ENCODE peak calls at places on chromosomes 11 and 22, in six cellular contexts. J, D, I, N, B and P are unnamed samples.

GRCh38 chr11:118359295-118359958 is at the start of gene UBE4A:
- DNase-seq in N (peak), B (peak), J (peak), D (peak), I (peak), P (peak)

GRCh38 chr11:66878554-66878953 is 21.7 kb downstream of the LRFN4 start:
- DNase-seq in I (no peak), J (no peak), D (no peak), N (peak), B (no peak), P (no peak)

GRCh38 chr11:79419120-79419519 is 21.7 kb downstream of the TENM4 start:
- DNase-seq in J (no peak), D (peak), B (no peak), N (peak), I (no peak), P (peak)

GRCh38 chr11:105825141-105825540 is 196.9 kb downstream of the MSANTD4 start:
- DNase-seq in D (no peak), J (no peak), I (no peak), N (no peak), B (no peak), P (no peak)

GRCh38 chr11:10298342-10298741 is 4.3 kb upstream of the SBF2 start:
- DNase-seq in N (peak), I (no peak), J (no peak), D (peak), B (no peak), P (no peak)

GRCh38 chr11:2536440-2536989 is 91.7 kb downstream of the KCNQ1 start:
- DNase-seq in N (no peak), I (no peak), D (no peak), B (no peak), J (no peak), P (no peak)

GRCh38 chr11:66333220-66333877 is 2.9 kb downstream of the RIN1 start:
- DNase-seq in N (no peak), J (no peak), B (no peak), D (no peak), I (no peak), P (no peak)

GRCh38 chr11:124945826-124946225 is 8.2 kb upstream of the CCDC15 start:
- DNase-seq in I (no peak), D (no peak), B (no peak), J (no peak), N (no peak), P (no peak)

GRCh38 chr11:9787260-9787659 is 123.4 kb downstream of the SWAP70 start:
- DNase-seq in N (no peak), I (no peak), J (no peak), B (no peak), D (no peak), P (no peak)

GRCh38 chr22:47043835-47044721 is 281.6 kb downstream of the TBC1D22A start:
- DNase-seq in D (peak), B (peak), J (no peak), I (no peak), N (peak), P (peak)

GRCh38 chr22:50425179-50425916 is 49.5 kb downstream of the SBF1 start:
- DNase-seq in I (no peak), B (no peak), J (no peak), N (no peak), D (no peak), P (no peak)

GRCh38 chr11:126502982-126503381 is 147.5 kb downstream of the ST3GAL4 start:
- DNase-seq in N (no peak), D (no peak), J (no peak), I (no peak), B (no peak), P (no peak)

GRCh38 chr11:115430345-115430744 is 73.9 kb downstream of the CADM1 start:
- DNase-seq in B (no peak), J (no peak), I (no peak), N (no peak), D (no peak), P (no peak)

GRCh38 chr11:125679837-125680236 is 810 bp downstream of the ACRV1 start:
- DNase-seq in I (no peak), D (no peak), B (no peak), J (no peak), N (no peak), P (no peak)

GRCh38 chr11:6812391-6813005 is 13.0 kb upstream of the OR6A2 start:
- DNase-seq in J (peak), I (no peak), B (peak), D (peak), N (peak), P (peak)

GRCh38 chr11:103998826-103999390 is 37.5 kb upstream of the DDI1 start:
- DNase-seq in I (no peak), N (no peak), D (no peak), J (no peak), B (no peak), P (no peak)

GRCh38 chr11:110565344-110565684 is 135.6 kb downstream of the FDX1 start:
- DNase-seq in I (no peak), N (peak), B (peak), J (no peak), D (peak), P (peak)

GRCh38 chr11:48165426-48165825 is 51.2 kb upstream of the OR4B1 start:
- DNase-seq in J (no peak), N (no peak), B (no peak), D (no peak), I (no peak), P (no peak)

GRCh38 chr22:36286096-36286957 is 33.4 kb downstream of the APOL1 start:
- DNase-seq in I (peak), N (peak), D (peak), B (peak), J (peak), P (peak)

GRCh38 chr11:29343465-29344333 is 673.1 kb downstream of the KCNA4 start:
- DNase-seq in D (peak), N (peak), J (peak), I (no peak), B (peak), P (peak)

GRCh38 chr11:66072518-66072917 is 2.4 kb downstream of the PACS1 start:
- DNase-seq in B (no peak), N (no peak), J (no peak), D (no peak), I (no peak), P (no peak)

GRCh38 chr22:44143596-44143995 is 37.1 kb upstream of the PARVG start:
- DNase-seq in D (no peak), I (no peak), B (no peak), J (no peak), N (no peak), P (no peak)

GRCh38 chr11:65321828-65322495 is 7.3 kb downstream of the CDC42EP2 start:
- DNase-seq in B (no peak), D (no peak), N (no peak), J (no peak), I (no peak), P (no peak)

GRCh38 chr11:66136752-66137123 is 66.7 kb downstream of the PACS1 start:
- DNase-seq in N (peak), I (no peak), J (no peak), B (no peak), D (peak), P (no peak)

GRCh38 chr22:35612903-35613302 is 4.2 kb downstream of the MB start:
- DNase-seq in I (no peak), J (no peak), N (no peak), B (no peak), D (no peak), P (no peak)

GRCh38 chr11:129995163-129995562 is 7.5 kb downstream of the PRDM10 start:
- DNase-seq in N (no peak), J (no peak), I (no peak), B (no peak), D (no peak), P (no peak)

GRCh38 chr11:12397953-12398352 is 20.6 kb downstream of the PARVA start:
- DNase-seq in N (peak), J (no peak), I (no peak), B (no peak), D (peak), P (no peak)

GRCh38 chr22:26477341-26477731 is 6.2 kb downstream of the HPS4 start:
- DNase-seq in J (no peak), I (no peak), D (peak), B (no peak), N (no peak), P (no peak)

GRCh38 chr11:12225046-12225739 is 114.8 kb downstream of the MICAL2 start:
- DNase-seq in N (no peak), D (no peak), J (no peak), I (no peak), B (no peak), P (no peak)

GRCh38 chr22:32389685-32390084 is 22.4 kb downstream of the RTCB start:
- DNase-seq in D (peak), J (no peak), N (peak), B (no peak), I (no peak), P (no peak)

GRCh38 chr11:15769203-15769602 is 587.1 kb downstream of the SOX6 start:
- DNase-seq in B (no peak), D (no peak), J (no peak), I (no peak), N (no peak), P (peak)

GRCh38 chr11:68683952-68684384 is 376 bp upstream of the GAL start:
- DNase-seq in I (no peak), D (no peak), N (no peak), J (no peak), B (no peak), P (no peak)

GRCh38 chr11:68685656-68686380 is 1.5 kb downstream of the GAL start:
- DNase-seq in D (no peak), I (no peak), B (no peak), J (no peak), N (no peak), P (no peak)

GRCh38 chr11:68682531-68682931 is 1.8 kb upstream of the GAL start:
- DNase-seq in I (no peak), B (no peak), D (no peak), J (no peak), N (peak), P (no peak)

GRCh38 chr11:68684385-68685356 is at the start of gene GAL:
- DNase-seq in N (no peak), I (no peak), J (no peak), D (peak), B (peak), P (peak)

DNA sequence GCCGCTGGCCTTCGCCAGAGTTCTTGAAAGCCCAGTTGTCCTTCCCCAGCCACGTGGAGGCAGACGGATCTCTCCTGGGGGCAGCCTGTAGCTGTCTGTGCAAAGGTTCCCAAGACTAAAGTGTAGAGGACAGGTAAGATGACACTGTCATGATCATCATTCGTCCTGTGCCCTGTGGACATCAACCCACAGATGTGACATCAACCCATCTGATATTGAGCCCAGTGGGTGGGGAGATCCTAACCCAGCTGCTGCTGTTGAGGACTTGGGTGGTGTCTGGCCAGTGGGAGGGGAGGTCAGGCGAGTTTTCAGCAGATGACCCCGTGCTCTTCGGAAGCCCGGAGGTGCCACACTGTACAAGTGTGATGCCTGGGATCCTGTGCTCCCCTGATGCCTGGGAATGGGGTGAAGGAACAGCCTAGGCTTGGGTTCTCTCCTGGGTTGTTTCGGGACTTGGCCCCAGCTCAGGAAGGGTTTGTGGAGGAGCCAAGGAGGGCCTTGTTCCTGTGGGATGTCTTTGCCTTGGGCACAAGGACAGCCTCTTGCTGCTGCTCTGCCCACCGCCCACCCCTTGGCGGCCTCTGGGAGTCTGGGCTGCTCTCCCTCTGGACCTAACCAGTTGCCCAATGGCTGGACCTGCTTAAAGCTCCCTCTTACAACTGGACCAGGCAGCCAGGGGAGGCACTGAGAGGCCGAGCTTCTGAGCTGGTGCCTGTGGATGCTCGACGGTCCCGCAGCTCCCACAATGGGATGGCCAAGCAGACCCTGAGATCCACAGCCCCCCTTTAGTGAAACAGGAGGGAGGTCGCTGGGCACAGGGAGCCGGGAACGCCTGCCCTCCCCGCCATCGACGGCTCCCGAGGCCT is 1.0 kb upstream of the GAL start:
- DNase-seq in N (no peak), B (peak), J (no peak), D (no peak), I (no peak), P (no peak)
- H2BK120ac ChIP-seq in N (no peak), B (no peak), J (peak), D (no peak), I (peak), P (no peak)

DNA sequence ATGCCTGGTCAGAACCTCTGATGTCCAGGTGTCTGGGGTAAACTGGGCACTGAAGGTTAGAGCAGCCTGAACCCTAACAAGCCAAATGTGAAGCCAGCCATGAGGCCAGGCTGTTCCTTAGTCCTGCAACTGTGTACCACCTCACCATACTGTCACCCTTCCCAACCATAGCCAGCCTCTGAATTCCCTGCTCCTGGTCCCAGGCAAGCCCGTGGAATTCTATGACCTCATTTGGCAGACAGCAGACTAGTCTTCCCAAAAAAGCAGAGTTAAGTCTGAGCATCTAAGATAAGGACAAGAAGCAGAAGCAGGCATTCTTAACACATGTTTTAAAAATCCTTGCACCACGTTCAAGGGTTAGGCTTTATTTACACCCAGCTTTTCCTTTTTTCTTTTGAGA is 134.8 kb downstream of the C11orf58 start:
- DNase-seq in I (no peak), J (no peak), D (peak), B (no peak), N (no peak), P (no peak)
- H3K14ac ChIP-seq in I (no peak), J (no peak), D (no peak), B (no peak), N (no peak), P (peak)

DNA sequence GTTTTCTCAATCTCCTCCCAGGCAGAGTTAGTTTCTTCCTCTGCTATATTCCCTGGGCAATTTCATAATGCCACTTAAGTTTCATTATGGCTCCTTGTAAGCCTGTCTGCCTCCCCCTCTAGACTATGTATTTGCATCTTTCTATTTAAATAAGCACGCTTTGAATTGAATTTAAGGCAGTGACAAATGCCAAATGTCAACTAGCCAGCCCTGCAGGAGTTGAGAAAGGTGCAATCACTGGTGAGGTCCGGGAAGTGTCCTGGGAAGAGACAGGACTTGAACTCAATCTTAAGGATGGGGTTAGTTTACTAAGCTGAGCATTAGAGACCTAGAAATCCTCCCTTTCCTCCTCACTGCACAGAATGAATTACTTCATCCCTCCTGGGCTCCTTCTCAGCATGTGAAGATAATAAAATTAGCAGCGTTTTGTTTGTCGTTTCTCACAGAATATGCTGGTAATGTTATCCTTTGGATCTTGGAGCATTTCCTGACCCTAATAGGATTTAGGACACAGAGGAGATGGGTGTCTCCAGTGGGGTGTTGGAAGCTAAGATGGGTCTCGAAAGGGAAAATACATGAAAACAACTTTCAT is 1.6 kb downstream of the TCP11L1 start:
- DNase-seq in D (no peak), B (no peak), N (no peak), J (no peak), I (no peak), P (no peak)
- H2BK120ac ChIP-seq in D (no peak), B (no peak), N (no peak), J (no peak), I (no peak), P (no peak)

DNA sequence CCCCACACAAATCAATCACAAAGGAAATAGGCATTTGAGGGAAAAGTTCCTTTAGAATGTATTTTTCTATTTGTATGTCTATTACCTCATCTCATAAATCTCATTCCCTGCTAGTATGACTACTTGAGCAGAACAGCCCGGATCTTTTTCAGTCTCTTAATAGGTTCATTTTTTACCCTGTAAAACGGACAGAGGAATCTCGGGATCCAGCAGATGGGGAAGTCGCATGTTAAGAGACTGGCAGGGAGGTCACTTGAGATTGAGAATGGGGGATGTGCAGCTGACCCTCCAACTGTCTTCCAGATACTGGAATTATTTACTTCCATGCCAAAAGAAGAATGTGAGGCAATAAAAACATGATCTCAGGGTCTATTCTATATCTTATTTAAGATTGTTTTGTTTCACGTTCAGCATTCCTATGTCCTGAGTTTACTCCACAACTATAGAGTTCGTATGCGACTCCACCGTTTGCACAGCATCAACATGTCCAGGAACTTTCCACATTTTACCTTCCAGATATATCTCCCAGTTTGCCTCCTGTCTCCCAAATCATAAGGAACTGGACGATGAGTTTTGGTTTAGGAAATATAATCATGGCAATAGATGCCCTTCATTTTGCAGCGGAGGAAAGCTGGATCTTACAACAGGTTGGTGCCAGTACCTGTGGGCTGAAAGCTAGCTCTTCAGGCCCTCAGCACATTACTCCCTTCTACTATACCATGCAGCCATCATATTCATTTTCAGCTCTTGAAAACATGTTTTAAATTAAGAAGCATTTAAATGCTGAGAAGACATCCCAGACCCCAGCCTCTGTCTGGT is 181.5 kb downstream of the MAML2 start:
- DNase-seq in D (peak), J (no peak), B (no peak), N (peak), I (no peak), P (peak)
- H3K14ac ChIP-seq in D (no peak), J (no peak), B (no peak), N (peak), I (no peak), P (no peak)

DNA sequence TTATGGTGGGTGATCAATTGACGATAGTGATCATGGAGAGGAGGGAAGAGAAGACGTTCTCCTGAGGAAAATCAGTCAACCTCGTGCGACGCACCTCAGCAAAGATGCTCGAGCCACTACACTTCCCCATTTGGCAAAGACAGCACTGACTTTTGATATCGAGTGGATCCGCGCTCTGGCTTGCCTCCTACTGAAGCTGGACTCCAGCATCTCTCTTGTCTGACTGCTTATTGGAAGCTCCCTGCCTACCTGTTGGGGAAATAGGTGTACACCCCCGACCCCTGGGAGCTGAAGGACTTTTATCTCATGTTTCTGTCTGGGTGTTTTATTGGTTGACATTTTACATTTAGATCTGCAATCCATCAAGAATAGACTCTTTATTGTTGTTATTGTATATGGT is 476.8 kb upstream of the B3GAT1 start:
- DNase-seq in J (no peak), D (no peak), I (no peak), N (no peak), B (no peak), P (no peak)
- H2BK120ac ChIP-seq in J (no peak), D (no peak), I (no peak), N (no peak), B (no peak), P (no peak)

GRCh38 chr11:131924446-131925240 is 554.2 kb downstream of the NTM start:
- DNase-seq in D (peak), N (peak), B (no peak), J (no peak), I (no peak), P (no peak)
- H3K14ac ChIP-seq in D (no peak), N (peak), B (no peak), J (no peak), I (no peak), P (no peak)

DNA sequence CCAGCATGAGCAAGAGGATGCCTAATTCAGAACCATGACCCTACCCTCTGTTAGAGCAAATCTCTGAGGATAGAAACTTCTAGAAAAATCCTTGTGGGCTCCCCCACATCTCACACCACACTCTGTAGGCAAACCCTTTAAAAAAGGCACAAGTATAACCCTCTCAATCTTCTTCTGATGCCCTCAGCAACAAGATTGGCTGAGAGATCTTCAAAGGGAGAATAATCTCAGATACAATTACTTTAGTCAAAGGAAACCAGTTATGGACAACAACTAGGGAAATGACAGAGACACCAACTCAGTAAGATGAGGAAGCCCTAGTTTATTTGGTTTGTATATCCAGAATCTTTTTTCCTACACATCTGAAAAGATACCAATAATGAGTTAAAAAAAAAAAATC is 49.2 kb downstream of the LIF start:
- DNase-seq in D (no peak), J (no peak), B (peak), I (no peak), N (peak), P (no peak)
- H2BK120ac ChIP-seq in D (peak), J (no peak), B (peak), I (peak), N (peak), P (no peak)

GRCh38 chr22:17882727-17883126 is 108.5 kb upstream of the BID start:
- DNase-seq in I (no peak), B (no peak), J (no peak), D (no peak), N (no peak), P (no peak)
- H3K14ac ChIP-seq in I (no peak), B (no peak), J (no peak), D (no peak), N (no peak), P (no peak)